ENCODE peak calls at places on chromosomes 12 and 14, in four cellular contexts. N is K562, V is A549, H is IMR-90. B is an unnamed sample.
A peak's percentile ranks its signal among the peaks of the same experiment; 100 is the strongest.

GRCh38 chr12:29616664-29617409 is 119.4 kb upstream of the OVCH1 start:
- DNase-seq in N (no peak), V (no peak), H (peak; percentile 90), B (no peak)

GRCh38 chr14:68820536-68820935 is 27.7 kb upstream of the ZFP36L1 start:
- DNase-seq in N (no peak), V (no peak), H (no peak), B (no peak)

GRCh38 chr14:62409909-62410308 is 635.3 kb downstream of the KCNH5 start:
- DNase-seq in N (no peak), V (no peak), H (peak; percentile 80), B (no peak)

GRCh38 chr12:100017056-100017455 is 32.3 kb upstream of the ANKS1B start:
- DNase-seq in N (no peak), V (no peak), H (no peak), B (no peak)

GRCh38 chr12:120399531-120399930 is 30.6 kb upstream of the MSI1 start:
- DNase-seq in N (no peak), V (no peak), H (peak; percentile 75), B (peak; percentile 5)

GRCh38 chr12:126027816-126028215 is 962.6 kb downstream of the AACS start:
- DNase-seq in N (no peak), V (no peak), H (no peak), B (no peak)

GRCh38 chr12:4779749-4780148 is 59.5 kb downstream of the GALNT8 start:
- DNase-seq in N (no peak), V (no peak), H (no peak), B (no peak)

GRCh38 chr12:79206871-79207270 is 342.3 kb downstream of the SYT1 start:
- DNase-seq in N (no peak), V (no peak), H (no peak), B (no peak)

GRCh38 chr12:123091756-123092155 is 59.1 kb downstream of the PITPNM2 start:
- DNase-seq in N (no peak), V (no peak), H (no peak), B (no peak)

GRCh38 chr14:100056964-100057817 is 8.0 kb upstream of the EVL start:
- DNase-seq in N (no peak), V (peak; percentile 28), H (peak; percentile 43), B (no peak)

GRCh38 chr12:4806439-4807115 is 86.4 kb downstream of the GALNT8 start:
- DNase-seq in N (no peak), V (no peak), H (no peak), B (no peak)

GRCh38 chr12:12214201-12214600 is 52.6 kb downstream of the LRP6 start:
- DNase-seq in N (no peak), V (no peak), H (no peak), B (no peak)

GRCh38 chr14:46137786-46138185 is 513.8 kb downstream of the RPL10L start:
- DNase-seq in N (no peak), V (no peak), H (no peak), B (no peak)

GRCh38 chr14:100750762-100751699 is 24.3 kb downstream of the DLK1 start:
- DNase-seq in N (no peak), V (no peak), H (no peak), B (no peak)

GRCh38 chr14:85527006-85527405 is 2.9 kb upstream of the FLRT2 start:
- DNase-seq in N (no peak), V (no peak), H (peak; percentile 71), B (no peak)

GRCh38 chr14:26887842-26888241 is 290.0 kb upstream of the NOVA1 start:
- DNase-seq in N (no peak), V (no peak), H (no peak), B (no peak)

GRCh38 chr14:71588028-71588427 is 344.2 kb upstream of the RGS6 start:
- DNase-seq in N (no peak), V (no peak), H (peak; percentile 89), B (no peak)

GRCh38 chr14:34781242-34781641 is 66.8 kb upstream of the CFL2 start:
- DNase-seq in N (no peak), V (no peak), H (peak; percentile 96), B (peak; percentile 4)

GRCh38 chr14:38992067-38992835 is 110.8 kb downstream of the SEC23A start:
- DNase-seq in N (no peak), V (no peak), H (no peak), B (no peak)

GRCh38 chr12:50603817-50604639 is 99.2 kb downstream of the DIP2B start:
- DNase-seq in N (no peak), V (no peak), H (peak; percentile 69), B (no peak)

GRCh38 chr12:101671157-101671791 is 26.2 kb upstream of the CHPT1 start:
- DNase-seq in N (no peak), V (no peak), H (no peak), B (peak; percentile 36)

GRCh38 chr12:111925171-111925570 is 83.1 kb downstream of the MAPKAPK5 start:
- DNase-seq in N (no peak), V (no peak), H (no peak), B (no peak)

GRCh38 chr12:130954544-130954831 is 781 bp downstream of the ADGRD1 start:
- DNase-seq in N (no peak), V (no peak), H (no peak), B (no peak)

GRCh38 chr12:117312770-117313169 is 48.7 kb downstream of the NOS1 start:
- DNase-seq in N (no peak), V (no peak), H (no peak), B (no peak)

GRCh38 chr12:102249073-102249854 is 51.6 kb upstream of the PMCH start:
- DNase-seq in N (no peak), V (no peak), H (peak; percentile 27), B (no peak)

GRCh38 chr14:78202178-78202577 is 32.0 kb downstream of the NRXN3 start:
- DNase-seq in N (no peak), V (no peak), H (no peak), B (no peak)

GRCh38 chr14:101505216-101505970 is 55.9 kb upstream of the DIO3 start:
- DNase-seq in N (no peak), V (no peak), H (no peak), B (no peak)

GRCh38 chr14:23068792-23069412 is 11.6 kb upstream of the CDH24 start:
- DNase-seq in N (peak; percentile 76), V (peak; percentile 95), H (peak; percentile 93), B (peak; percentile 67)

GRCh38 chr14:23535943-23536342 is 15.6 kb downstream of the ZFHX2 start:
- DNase-seq in N (no peak), V (no peak), H (no peak), B (no peak)

GRCh38 chr12:50186667-50187066 is 19.5 kb upstream of the CERS5 start:
- DNase-seq in N (no peak), V (no peak), H (peak; percentile 54), B (no peak)

DNA sequence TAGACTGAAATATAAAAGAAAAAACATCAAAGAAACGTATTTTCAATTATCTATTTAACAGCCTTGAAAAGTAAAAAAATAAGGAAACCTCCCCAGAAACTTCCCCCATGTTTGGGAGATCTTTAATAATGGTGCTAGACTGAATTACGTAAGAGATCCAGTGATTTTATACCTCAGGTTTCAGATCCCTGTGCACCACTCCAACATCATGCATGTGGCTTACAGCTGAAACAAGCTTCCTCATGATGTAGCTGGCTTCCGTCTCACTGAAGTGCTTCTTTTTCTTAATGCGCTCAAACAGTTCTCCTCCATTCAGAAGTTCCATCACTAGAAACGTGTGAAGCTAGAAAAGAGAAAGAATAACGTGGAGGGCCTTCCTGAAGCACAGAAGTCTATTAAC is 78.0 kb upstream of the TTC7B start:
- DNase-seq in N (no peak), V (no peak), H (no peak), B (no peak)
- TF ChIP-seq SMC3 in N (no peak), V (no peak), H (no peak), B (no peak)

DNA sequence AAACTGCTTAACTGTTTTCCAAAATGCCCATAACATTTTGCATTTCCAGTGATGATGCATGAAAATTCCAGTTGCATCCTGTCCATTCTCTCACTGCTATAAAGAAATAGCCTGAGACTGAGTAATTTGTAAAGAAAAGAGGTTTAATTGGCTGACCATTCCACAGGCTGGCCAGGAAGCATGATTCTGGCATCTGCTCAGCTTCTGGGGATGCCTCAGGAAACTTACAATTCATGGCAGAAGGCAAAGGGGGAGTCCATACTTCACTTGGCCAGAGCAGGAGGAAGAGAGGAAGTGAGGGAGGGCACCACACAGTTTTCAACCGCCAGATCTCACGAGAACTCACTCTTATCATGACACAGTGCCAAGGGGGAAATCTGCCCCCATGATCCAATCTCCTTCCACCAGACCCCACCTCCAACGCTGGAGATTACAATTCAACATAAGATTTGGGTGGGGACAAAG is 18.2 kb upstream of the CLEC2D start:
- DNase-seq in N (no peak), V (no peak), H (peak; percentile 67), B (no peak)
- TF ChIP-seq SMC3 in N (no peak), V (no peak), H (no peak), B (no peak)

DNA sequence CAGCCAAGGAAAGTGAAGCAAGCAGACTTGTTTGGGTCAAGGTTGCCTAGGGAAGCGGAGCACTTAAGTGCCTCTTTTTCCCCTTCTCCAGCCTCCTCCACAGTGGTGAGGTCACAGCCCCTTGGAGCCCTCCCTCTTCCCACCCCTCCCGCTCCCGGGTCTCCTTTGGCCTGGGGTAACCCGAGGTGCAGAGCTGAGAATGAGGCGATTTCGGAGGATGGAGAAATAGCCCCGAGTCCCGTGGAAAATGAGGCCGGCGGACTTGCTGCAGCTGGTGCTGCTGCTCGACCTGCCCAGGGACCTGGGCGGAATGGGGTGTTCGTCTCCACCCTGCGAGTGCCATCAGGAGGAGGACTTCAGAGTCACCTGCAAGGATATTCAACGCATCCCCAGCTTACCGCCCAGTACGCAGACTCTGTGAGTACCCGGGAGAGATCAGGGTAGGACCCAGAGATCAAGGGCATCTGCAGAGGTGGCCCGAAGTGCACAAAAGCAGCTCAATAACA is at the start of gene TSHR:
- DNase-seq in N (no peak), V (peak; percentile 7), H (no peak), B (no peak)
- TF ChIP-seq SMC3 in N (no peak), V (no peak), H (no peak), B (no peak)

GRCh38 chr12:132163041-132163910 is 19.0 kb downstream of the NOC4L start:
- DNase-seq in N (no peak), V (no peak), H (no peak), B (no peak)
- TF ChIP-seq SMC3 in N (no peak), V (no peak), H (no peak), B (no peak)

GRCh38 chr14:47536341-47536740 is 139.1 kb downstream of the MDGA2 start:
- DNase-seq in N (no peak), V (no peak), H (no peak), B (no peak)

GRCh38 chr14:47541652-47542051 is 133.8 kb downstream of the MDGA2 start:
- DNase-seq in N (no peak), V (no peak), H (no peak), B (no peak)

GRCh38 chr14:47539065-47539464 is 136.3 kb downstream of the MDGA2 start:
- DNase-seq in N (no peak), V (no peak), H (no peak), B (no peak)
- TF ChIP-seq SMC3 in N (no peak), V (no peak), H (no peak), B (no peak)

DNA sequence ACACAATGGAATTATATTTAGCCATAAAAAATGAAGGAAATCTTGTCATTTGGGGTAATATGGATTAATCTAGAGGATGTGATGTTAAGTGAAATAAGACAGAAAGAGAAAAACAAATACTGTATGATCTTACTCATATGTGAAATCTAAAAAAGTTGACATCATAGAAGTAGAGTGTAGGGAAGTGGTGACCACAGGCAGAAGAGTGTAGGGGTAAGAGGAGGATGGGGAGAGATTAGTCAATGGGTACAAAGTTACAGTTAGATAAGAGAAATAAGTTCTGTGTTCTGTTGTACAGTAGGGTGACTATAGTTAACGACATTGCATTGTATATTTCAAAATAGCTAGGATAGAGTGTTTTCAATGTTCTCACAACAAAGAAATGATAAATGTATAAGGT is 87.0 kb downstream of the TSHR start:
- DNase-seq in N (no peak), V (no peak), H (no peak), B (no peak)
- TF ChIP-seq SMC3 in N (no peak), V (no peak), H (no peak), B (no peak)

GRCh38 chr12:1083086-1083887 is 92.3 kb downstream of the ERC1 start:
- DNase-seq in N (no peak), V (no peak), H (no peak), B (no peak)
- TF ChIP-seq SMC3 in N (no peak), V (no peak), H (no peak), B (no peak)